ENCODE peak calls at places on chromosomes 1 and 21, in four cellular contexts. L is CD4-positive, alpha-beta memory T cell; N is Panc1; V is uterus. C is an unnamed sample. For H3K9me3 and H3K4me1, the result is how much of the 10 kb centered on the place peaks cover.

GRCh38 chr1:207327994-207328393 is 6.5 kb downstream of the CD55 start:
- DNase-seq in L (no peak), N (no peak), V (no peak), C (no peak)

GRCh38 chr21:37159949-37160348 is 86.9 kb downstream of the TTC3 start:
- DNase-seq in L (no peak), N (no peak), V (no peak), C (no peak)

GRCh38 chr21:39714331-39714730 is 30.7 kb upstream of the IGSF5 start:
- DNase-seq in L (no peak), N (no peak), V (no peak), C (no peak)

GRCh38 chr1:229280921-229281320 is 10.0 kb downstream of the RAB4A start:
- DNase-seq in L (no peak), N (no peak), V (no peak), C (no peak)

GRCh38 chr1:109910963-109911798 is 532 bp downstream of the CSF1 start:
- DNase-seq in L (peak), N (no peak), V (no peak), C (no peak)

GRCh38 chr1:201191723-201192477 is 1.3 kb downstream of the IGFN1 start:
- DNase-seq in L (no peak), N (peak), V (peak), C (peak)

GRCh38 chr1:19208710-19209438 is 1.2 kb downstream of the UBR4 start:
- DNase-seq in L (no peak), N (no peak), V (no peak), C (no peak)

GRCh38 chr1:214569357-214570004 is 18.1 kb upstream of the PTPN14 start:
- DNase-seq in L (no peak), N (no peak), V (no peak), C (no peak)

GRCh38 chr1:61163794-61164193 is 81.4 kb downstream of the NFIA start:
- DNase-seq in L (no peak), N (no peak), V (no peak), C (no peak)

GRCh38 chr1:66346057-66346795 is 187.7 kb upstream of the SGIP1 start:
- DNase-seq in L (no peak), N (no peak), V (no peak), C (no peak)

GRCh38 chr1:85473390-85473789 is 8.4 kb upstream of the DDAH1 start:
- DNase-seq in L (no peak), N (no peak), V (no peak), C (no peak)

GRCh38 chr1:31639543-31639942 is 5.1 kb downstream of the PEF1 start:
- DNase-seq in L (no peak), N (no peak), V (no peak), C (no peak)

GRCh38 chr1:9400425-9401079 is 107.9 kb downstream of the SPSB1 start:
- DNase-seq in L (peak), N (no peak), V (no peak), C (peak)

GRCh38 chr1:9402717-9403116 is 110.0 kb downstream of the SPSB1 start:
- DNase-seq in L (no peak), N (no peak), V (no peak), C (no peak)

GRCh38 chr1:9401080-9401453 is 108.4 kb downstream of the SPSB1 start:
- DNase-seq in L (no peak), N (no peak), V (no peak), C (no peak)

GRCh38 chr1:9404117-9404516 is 111.4 kb downstream of the SPSB1 start:
- DNase-seq in L (no peak), N (no peak), V (no peak), C (no peak)

DNA sequence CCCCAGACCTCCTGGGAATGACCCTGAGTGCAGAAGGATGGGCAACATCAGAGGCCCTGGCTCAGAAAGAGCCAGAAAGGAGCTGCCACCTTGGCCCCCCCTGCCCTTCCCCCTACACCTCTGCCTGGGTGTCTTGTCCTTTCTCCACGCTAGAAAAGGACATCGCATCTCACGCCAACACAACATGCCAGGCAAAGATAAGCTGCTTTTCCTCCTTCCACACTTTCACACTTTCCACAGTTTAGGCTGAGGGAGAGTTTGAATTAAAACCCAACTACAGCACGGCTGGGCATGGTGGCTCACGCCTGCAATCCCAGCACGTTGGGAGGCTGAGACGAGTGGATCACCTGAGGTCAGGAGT is 109.5 kb downstream of the SPSB1 start:
- DNase-seq in L (no peak), N (no peak), V (no peak), C (no peak)
- H3K27ac ChIP-seq in L (no peak), N (peak), V (no peak), C (peak)

DNA sequence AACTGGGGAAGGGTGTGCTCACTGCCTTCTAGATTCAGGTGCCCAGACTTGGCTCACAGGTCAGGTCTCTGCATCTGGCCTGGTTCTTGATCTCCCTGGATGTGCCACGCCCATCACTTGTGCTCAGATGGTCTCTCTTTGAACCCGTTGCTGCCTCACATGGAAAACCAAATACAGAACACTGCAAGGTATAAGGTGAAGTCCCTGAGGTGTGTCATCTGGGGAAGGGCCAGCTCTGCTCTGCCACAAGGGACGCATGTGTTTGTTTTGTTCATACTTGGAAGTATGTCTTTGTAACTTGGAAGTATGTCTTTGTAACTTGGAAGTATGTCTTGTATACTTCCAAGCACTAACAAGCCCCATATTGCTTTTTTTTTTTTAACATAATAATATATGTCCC is 13.4 kb upstream of the CRNN start:
- DNase-seq in L (no peak), N (no peak), V (no peak), C (no peak)
- H3K9me3 ChIP-seq in L (under half), N (under half), V (under half), C (under half)

GRCh38 chr1:38508272-38508671 is 351.3 kb downstream of the RRAGC start:
- DNase-seq in L (no peak), N (no peak), V (no peak), C (no peak)
- H3K4me1 ChIP-seq in L (under half), N (under half), V (under half), C (under half)

GRCh38 chr1:93352376-93352775 is 6.7 kb downstream of the DR1 start:
- DNase-seq in L (no peak), N (no peak), V (no peak), C (no peak)

GRCh38 chr1:93354749-93355148 is 9.0 kb downstream of the DR1 start:
- DNase-seq in L (no peak), N (no peak), V (no peak), C (no peak)

GRCh38 chr1:93350875-93351274 is 5.2 kb downstream of the DR1 start:
- DNase-seq in L (no peak), N (no peak), V (no peak), C (no peak)

GRCh38 chr1:93350322-93350721 is 4.6 kb downstream of the DR1 start:
- DNase-seq in L (no peak), N (no peak), V (no peak), C (no peak)

DNA sequence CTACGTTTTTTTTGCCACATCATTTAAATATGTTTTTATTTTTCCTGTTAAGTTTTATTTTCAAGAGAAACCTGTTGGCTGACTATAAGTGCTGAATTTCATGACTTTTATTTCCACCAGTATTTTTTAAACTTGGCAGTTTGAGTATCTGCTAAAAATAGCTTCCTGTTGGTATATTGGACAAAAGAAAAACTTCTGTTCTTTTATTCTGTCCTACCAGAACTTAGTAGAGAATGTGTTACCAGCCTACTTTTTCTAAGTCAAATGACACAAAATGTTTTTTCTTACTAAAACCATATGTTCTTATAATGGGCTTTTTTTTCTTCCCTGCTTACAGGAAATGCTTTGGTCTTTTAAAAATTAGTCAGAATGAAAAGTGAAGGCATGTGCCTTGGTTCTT is 7.6 kb downstream of the DR1 start:
- DNase-seq in L (no peak), N (no peak), V (no peak), C (no peak)
- H3K27ac ChIP-seq in L (no peak), N (no peak), V (peak), C (no peak)

GRCh38 chr1:29559055-29559454 is 322.7 kb downstream of the PTPRU start:
- DNase-seq in L (no peak), N (no peak), V (no peak), C (no peak)

GRCh38 chr1:29565490-29565889 is 329.2 kb downstream of the PTPRU start:
- DNase-seq in L (no peak), N (no peak), V (no peak), C (no peak)

GRCh38 chr1:29563092-29563491 is 326.8 kb downstream of the PTPRU start:
- DNase-seq in L (no peak), N (no peak), V (no peak), C (no peak)

GRCh38 chr1:29567257-29567656 is 330.9 kb downstream of the PTPRU start:
- DNase-seq in L (no peak), N (no peak), V (no peak), C (no peak)

DNA sequence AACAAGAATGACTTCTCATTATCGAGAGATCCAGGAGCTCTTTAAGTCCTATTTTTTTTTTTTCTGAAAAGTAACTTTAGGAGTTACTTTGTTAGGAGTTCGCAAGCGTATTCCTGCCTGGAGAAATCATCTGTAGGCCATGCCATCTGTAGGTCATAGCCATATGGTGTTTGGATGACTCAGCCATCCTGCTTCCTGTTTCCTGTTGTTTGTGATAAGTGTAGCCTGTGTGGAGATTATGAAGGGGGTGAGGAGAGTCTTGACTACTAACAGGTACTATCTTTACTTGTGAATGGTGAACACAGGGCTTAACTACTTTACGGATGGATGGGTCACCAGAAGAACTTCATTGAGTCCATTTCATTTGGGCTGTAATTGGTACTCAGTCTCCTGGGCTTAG is 327.2 kb downstream of the PTPRU start:
- DNase-seq in L (no peak), N (no peak), V (no peak), C (no peak)
- H3K9me3 ChIP-seq in L (under half), N (under half), V (under half), C (under half)

DNA sequence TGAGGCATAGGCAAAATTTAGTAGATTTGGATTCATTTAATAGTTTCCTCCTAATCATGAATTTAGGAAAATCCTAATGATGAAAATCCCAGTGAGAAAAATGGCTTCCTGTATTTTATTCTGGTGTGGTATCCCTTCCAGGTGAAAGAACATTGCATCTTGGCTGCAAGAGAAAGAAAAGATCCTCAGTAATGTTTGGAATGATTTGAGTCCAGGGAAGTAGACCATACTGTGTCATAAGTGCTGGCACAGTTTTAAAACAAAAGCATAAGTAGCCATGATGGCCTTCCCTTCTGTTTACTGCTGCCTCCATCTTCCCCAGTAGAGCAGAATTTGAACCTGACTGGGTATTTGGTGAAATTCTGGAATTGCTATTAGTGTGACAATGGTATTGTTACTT is 52.8 kb downstream of the CACHD1 start:
- DNase-seq in L (no peak), N (no peak), V (no peak), C (no peak)
- H3K4me1 ChIP-seq in L (under half), N (under half), V (under half), C (under half)

C was measured in SJSA1.